ENCODE peak calls at places on chromosomes 6 and 20, in four cellular contexts. C is cardiac muscle cell, M is Karpas-422, S is OCI-LY7. N is an unnamed sample.
A peak's percentile ranks its signal among the peaks of the same experiment; 100 is the strongest.

GRCh38 chr6:52610745-52611355 is 34.0 kb upstream of the TRAM2 start:
- DNase-seq in C (peak; percentile 34), M (no peak), S (no peak), N (no peak)

GRCh38 chr6:143149771-143150170 is 89.1 kb downstream of the AIG1 start:
- DNase-seq in C (peak; percentile 15), M (no peak), S (no peak), N (no peak)

GRCh38 chr6:141265748-141266647 is 866.7 kb upstream of the GJE1 start:
- DNase-seq in C (peak; percentile 5), M (no peak), S (no peak), N (no peak)

GRCh38 chr6:14542670-14543366 is 425.2 kb downstream of the CD83 start:
- DNase-seq in C (peak; percentile 34), M (no peak), S (peak; percentile 24), N (no peak)

GRCh38 chr20:40008177-40008576 is 680.9 kb downstream of the MAFB start:
- DNase-seq in C (no peak), M (no peak), S (no peak), N (no peak)

GRCh38 chr6:72748759-72749158 is 126.9 kb downstream of the KCNQ5 start:
- DNase-seq in C (peak; percentile 76), M (no peak), S (no peak), N (no peak)

GRCh38 chr20:37990571-37991151 is 42.6 kb downstream of the TTI1 start:
- DNase-seq in C (peak; percentile 65), M (no peak), S (peak; percentile 37), N (no peak)

GRCh38 chr6:36735110-36735971 is 37.7 kb downstream of the RAB44 start:
- DNase-seq in C (peak; percentile 94), M (no peak), S (no peak), N (peak; percentile 77)

GRCh38 chr6:151065027-151065815 is 174.5 kb upstream of the AKAP12 start:
- DNase-seq in C (peak; percentile 42), M (no peak), S (no peak), N (no peak)
- H3K4me1 ChIP-seq in C (peaks cover 25% of the 10 kb centered on the region), M (no peaks in the 10 kb centered on the region), S (no peaks in the 10 kb centered on the region), N (peaks cover 10% of the 10 kb centered on the region)

GRCh38 chr6:41939091-41939847 is 2.3 kb downstream of the CCND3 start:
- DNase-seq in C (peak; percentile 85), M (peak; percentile 45), S (peak; percentile 31), N (no peak)

GRCh38 chr6:41939848-41940758 is 1.5 kb downstream of the CCND3 start:
- DNase-seq in C (peak; percentile 84), M (peak; percentile 57), S (peak; percentile 45), N (no peak)

GRCh38 chr6:41942045-41942851 is 640 bp upstream of the CCND3 start:
- DNase-seq in C (no peak), M (peak; percentile 45), S (peak; percentile 27), N (no peak)

GRCh38 chr6:41940759-41941279 is 789 bp downstream of the CCND3 start:
- DNase-seq in C (peak; percentile 45), M (peak; percentile 78), S (peak; percentile 64), N (peak; percentile 60)

GRCh38 chr6:41941280-41942044 is at the start of gene CCND3:
- DNase-seq in C (peak; percentile 95), M (peak; percentile 98), S (peak; percentile 95), N (peak; percentile 95)
- H3K4me1 ChIP-seq in C (peaks cover 6% of the 10 kb centered on the region), M (peaks cover 50% of the 10 kb centered on the region), S (peaks cover 69% of the 10 kb centered on the region), N (peaks cover 20% of the 10 kb centered on the region)

GRCh38 chr20:33781945-33782344 is 29.2 kb upstream of the CHMP4B start:
- DNase-seq in C (no peak), M (no peak), S (no peak), N (no peak)
- H3K4me1 ChIP-seq in C (no peaks in the 10 kb centered on the region), M (peaks cover 34% of the 10 kb centered on the region), S (peaks cover 53% of the 10 kb centered on the region), N (no peaks in the 10 kb centered on the region)

GRCh38 chr20:23627501-23627900 is 10.3 kb downstream of the CST3 start:
- DNase-seq in C (peak; percentile 29), M (no peak), S (no peak), N (no peak)

GRCh38 chr20:23628402-23629016 is 9.2 kb downstream of the CST3 start:
- DNase-seq in C (peak; percentile 22), M (no peak), S (no peak), N (no peak)

GRCh38 chr20:23624307-23624706 is 13.4 kb downstream of the CST3 start:
- DNase-seq in C (peak; percentile 91), M (no peak), S (no peak), N (no peak)

GRCh38 chr20:23625236-23625964 is 12.4 kb downstream of the CST3 start:
- DNase-seq in C (peak; percentile 47), M (no peak), S (no peak), N (no peak)

GRCh38 chr20:23626040-23626620 is 11.6 kb downstream of the CST3 start:
- DNase-seq in C (peak; percentile 34), M (no peak), S (no peak), N (no peak)
- H3K4me1 ChIP-seq in C (peaks cover 4% of the 10 kb centered on the region), M (peaks cover 2% of the 10 kb centered on the region), S (no peaks in the 10 kb centered on the region), N (no peaks in the 10 kb centered on the region)

GRCh38 chr6:108671790-108672189 is 111.1 kb downstream of the FOXO3 start:
- DNase-seq in C (no peak), M (no peak), S (no peak), N (no peak)

GRCh38 chr6:108675226-108676160 is 114.8 kb downstream of the FOXO3 start:
- DNase-seq in C (no peak), M (no peak), S (no peak), N (no peak)

GRCh38 chr6:108671175-108671574 is 110.5 kb downstream of the FOXO3 start:
- DNase-seq in C (no peak), M (no peak), S (no peak), N (no peak)

GRCh38 chr6:108673602-108674001 is 112.9 kb downstream of the FOXO3 start:
- DNase-seq in C (no peak), M (no peak), S (no peak), N (no peak)

DNA sequence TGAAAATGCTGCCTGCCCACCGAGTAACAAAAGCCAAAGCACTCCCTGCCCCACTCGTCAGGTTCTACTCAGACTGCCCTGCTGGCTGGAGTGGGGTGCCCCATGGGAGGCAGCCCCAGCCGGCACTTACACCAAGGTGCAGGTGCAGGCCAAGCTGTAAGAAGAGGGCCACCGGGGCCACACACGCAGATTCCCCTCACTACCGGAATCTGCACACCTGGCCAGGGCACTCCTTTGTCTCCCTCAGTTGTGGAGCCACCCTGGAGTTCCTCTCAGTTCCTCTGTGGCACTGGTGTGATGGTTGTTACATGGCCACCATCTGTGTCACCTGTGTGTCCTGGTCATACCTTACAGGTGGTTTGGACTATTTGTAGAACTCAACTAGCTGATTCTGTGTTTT is 112.4 kb downstream of the FOXO3 start:
- DNase-seq in C (no peak), M (no peak), S (peak; percentile 87), N (no peak)
- H3K4me1 ChIP-seq in C (peaks cover 41% of the 10 kb centered on the region), M (no peaks in the 10 kb centered on the region), S (peaks cover 40% of the 10 kb centered on the region), N (peaks cover 25% of the 10 kb centered on the region)

GRCh38 chr20:64266988-64267387 is 11.4 kb downstream of the PCMTD2 start:
- DNase-seq in C (no peak), M (no peak), S (no peak), N (no peak)
- H3K4me1 ChIP-seq in C (peaks cover 52% of the 10 kb centered on the region), M (peaks cover 6% of the 10 kb centered on the region), S (no peaks in the 10 kb centered on the region), N (no peaks in the 10 kb centered on the region)

DNA sequence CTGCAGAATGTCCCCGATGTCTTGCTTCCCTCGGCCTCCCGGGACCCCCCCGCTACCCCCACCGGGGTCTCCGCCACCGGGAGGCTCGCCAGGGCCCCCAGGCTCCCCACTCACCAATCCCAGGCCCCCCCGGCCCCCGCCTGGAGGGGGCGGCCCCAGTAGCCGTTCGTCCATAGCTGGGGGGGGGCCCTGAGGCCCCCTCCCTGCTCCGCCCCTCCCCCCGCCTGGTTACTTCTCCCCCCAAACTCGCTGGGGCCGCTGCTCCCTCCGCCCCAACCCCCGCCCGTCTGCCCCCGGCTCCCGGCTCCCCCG is 304 bp downstream of the PBX2 start:
- DNase-seq in C (no peak), M (no peak), S (no peak), N (no peak)
- H3K4me1 ChIP-seq in C (peaks cover 4% of the 10 kb centered on the region), M (peaks cover 74% of the 10 kb centered on the region), S (peaks cover 62% of the 10 kb centered on the region), N (peaks cover 24% of the 10 kb centered on the region)

GRCh38 chr20:61810066-61810708 is 255.5 kb downstream of the TAF4 start:
- DNase-seq in C (no peak), M (no peak), S (no peak), N (no peak)

GRCh38 chr20:61807426-61808160 is 258.1 kb downstream of the TAF4 start:
- DNase-seq in C (no peak), M (no peak), S (no peak), N (no peak)

GRCh38 chr20:61808497-61808896 is 257.2 kb downstream of the TAF4 start:
- DNase-seq in C (no peak), M (no peak), S (no peak), N (no peak)

GRCh38 chr20:61810709-61811565 is 254.7 kb downstream of the TAF4 start:
- DNase-seq in C (no peak), M (no peak), S (no peak), N (no peak)

DNA sequence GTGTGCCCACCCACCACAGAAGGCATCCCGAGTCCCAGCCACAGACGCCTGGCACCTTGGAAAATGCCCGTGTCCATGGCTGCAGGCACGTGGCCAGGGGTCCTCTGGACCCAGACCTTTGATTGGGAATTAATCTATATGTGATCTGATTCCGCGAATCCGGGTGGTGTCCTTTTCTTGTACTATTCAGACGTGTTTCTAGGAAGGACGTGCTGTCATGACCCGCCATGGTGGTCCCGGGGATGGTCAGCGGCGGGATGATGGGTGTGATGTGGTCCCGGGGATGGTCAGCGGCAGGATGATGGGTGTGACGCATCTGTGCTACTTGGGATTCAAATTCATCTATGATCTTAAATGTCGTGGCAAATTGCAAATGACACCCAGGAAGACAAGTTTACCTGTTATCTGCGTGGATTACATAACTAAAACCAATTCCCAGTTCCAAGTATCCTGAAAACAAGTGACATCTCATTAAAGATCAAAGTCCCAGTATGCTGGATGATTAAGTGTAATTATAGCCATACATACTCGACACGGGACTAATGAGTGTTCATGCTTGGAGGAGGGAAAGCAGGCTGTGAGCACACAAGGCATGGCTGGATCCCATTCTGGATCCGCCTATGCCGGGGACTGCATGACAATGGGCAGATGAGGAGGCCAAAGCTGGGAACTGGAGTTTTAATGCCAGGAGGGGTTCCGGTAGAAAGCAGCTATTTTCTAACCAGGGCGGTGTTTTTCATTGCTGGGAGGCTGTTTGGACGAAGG is 256.5 kb downstream of the TAF4 start:
- DNase-seq in C (no peak), M (no peak), S (no peak), N (no peak)
- H3K4me1 ChIP-seq in C (no peaks in the 10 kb centered on the region), M (no peaks in the 10 kb centered on the region), S (no peaks in the 10 kb centered on the region), N (no peaks in the 10 kb centered on the region)

DNA sequence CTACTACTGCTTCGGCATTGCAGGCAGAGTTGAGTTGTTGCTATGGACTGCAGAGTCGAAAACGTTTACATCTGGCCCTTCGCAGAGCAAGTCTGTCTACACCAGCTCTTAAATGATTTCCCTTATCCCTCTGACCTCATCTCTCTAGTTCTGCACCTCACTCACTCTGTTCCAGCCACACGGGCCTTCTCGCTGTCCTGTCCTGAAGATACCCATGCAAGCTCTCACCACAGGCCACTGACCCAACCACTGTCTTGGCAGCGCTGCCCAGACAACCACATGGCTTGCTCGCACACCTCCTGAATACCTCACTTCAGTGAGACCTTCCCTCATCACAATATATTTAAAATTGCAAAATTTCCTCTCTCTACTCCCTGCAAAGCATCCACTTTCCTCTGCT is 31.4 kb downstream of the B4GALT5 start:
- DNase-seq in C (no peak), M (no peak), S (no peak), N (no peak)
- H3K4me1 ChIP-seq in C (peaks cover 27% of the 10 kb centered on the region), M (no peaks in the 10 kb centered on the region), S (peaks cover 47% of the 10 kb centered on the region), N (peaks cover 25% of the 10 kb centered on the region)

N was measured in thyroid gland.